ENCODE peak calls at places on chromosomes 3 and 15, in five cellular contexts. Y is HS-5, M is HS-27A, G is amniotic stem cell, T is tibial artery. V is an unnamed sample.

GRCh38 chr15:39443659-39444219 is 137.1 kb upstream of the THBS1 start:
- DNase-seq in M (no peak), Y (no peak), G (no peak), T (no peak), V (no peak)

GRCh38 chr3:190183121-190183520 is 62.4 kb upstream of the P3H2 start:
- DNase-seq in G (no peak), Y (no peak), T (no peak), M (no peak), V (peak)

GRCh38 chr15:31434418-31435255 is 108.0 kb downstream of the KLF13 start:
- DNase-seq in M (no peak), T (peak), Y (no peak), G (peak), V (peak)

GRCh38 chr3:10918011-10918410 is 74.5 kb upstream of the SLC6A1 start:
- DNase-seq in G (no peak), Y (no peak), M (no peak), T (no peak), V (no peak)

GRCh38 chr3:35296533-35296932 is 342.8 kb upstream of the ARPP21 start:
- DNase-seq in G (no peak), Y (no peak), T (no peak), M (no peak), V (no peak)

GRCh38 chr15:25171111-25171811 is 216.5 kb downstream of the SNRPN start:
- DNase-seq in Y (no peak), G (no peak), M (no peak), T (peak), V (no peak)

GRCh38 chr3:151452814-151453213 is 8.0 kb downstream of the IGSF10 start:
- DNase-seq in Y (no peak), G (no peak), T (no peak), M (no peak), V (no peak)

GRCh38 chr3:124780767-124781485 is 50.7 kb downstream of the UMPS start:
- DNase-seq in Y (no peak), T (peak), M (no peak), G (no peak), V (peak)

GRCh38 chr3:186268616-186269448 is 93.2 kb downstream of the DGKG start:
- DNase-seq in T (no peak), Y (no peak), G (no peak), M (no peak), V (peak)

GRCh38 chr15:90232941-90233700 is 620 bp downstream of the CIB1 start:
- DNase-seq in G (peak), T (peak), M (peak), Y (peak), V (peak)

GRCh38 chr3:123605789-123606234 is 21.0 kb upstream of the HACD2 start:
- DNase-seq in T (no peak), Y (no peak), G (no peak), M (no peak), V (peak)

GRCh38 chr3:8742921-8743605 is 9.5 kb downstream of the CAV3 start:
- DNase-seq in T (no peak), M (no peak), G (no peak), Y (peak), V (peak)

GRCh38 chr3:107943860-107944543 is 146.8 kb downstream of the CD47 start:
- DNase-seq in Y (no peak), G (no peak), M (peak), T (no peak), V (peak)

GRCh38 chr15:27985099-27985498 is 114.0 kb downstream of the OCA2 start:
- DNase-seq in M (no peak), G (no peak), Y (no peak), T (no peak), V (no peak)

GRCh38 chr15:65424683-65425082 is 1.9 kb upstream of the IGDCC4 start:
- DNase-seq in M (no peak), Y (no peak), G (no peak), T (no peak), V (no peak)

GRCh38 chr3:93867425-93867824 is 106.3 kb downstream of the PROS1 start:
- DNase-seq in Y (no peak), T (no peak), G (no peak), M (no peak), V (no peak)

GRCh38 chr15:31857194-31857593 is 173.1 kb upstream of the CHRNA7 start:
- DNase-seq in G (no peak), M (no peak), T (no peak), Y (no peak), V (no peak)

GRCh38 chr3:52187576-52187975 is 10.4 kb upstream of the ALAS1 start:
- DNase-seq in Y (no peak), T (no peak), M (no peak), G (no peak), V (no peak)

GRCh38 chr3:54321515-54321914 is 199.2 kb downstream of the CACNA2D3 start:
- DNase-seq in G (no peak), T (no peak), M (no peak), Y (no peak), V (no peak)

V was measured in RPMI7951.